ENCODE peak calls at places on chromosomes 5 and 9, in seven cellular contexts. T is mesenchymal stem cell, J is neuronal stem cell, S is IMR-90, V is mesendoderm, P is H1, U is trophoblast cell. E is an unnamed sample.

GRCh38 chr9:99361827-99362226 is 139.7 kb downstream of the SEC61B start:
- DNase-seq in T (no peak), J (peak), S (no peak), V (no peak), P (peak), U (no peak), E (peak)

GRCh38 chr9:98146101-98146991 is 27.3 kb upstream of the TRIM14 start:
- DNase-seq in T (peak), J (no peak), S (peak), V (peak), P (no peak), U (peak), E (no peak)

GRCh38 chr5:174189638-174190037 is 144.1 kb downstream of the NSG2 start:
- DNase-seq in T (no peak), J (no peak), S (no peak), V (no peak), P (no peak), U (no peak), E (no peak)

GRCh38 chr9:12272471-12273072 is 420.6 kb upstream of the TYRP1 start:
- DNase-seq in T (no peak), J (no peak), S (no peak), V (no peak), P (no peak), U (no peak), E (no peak)

GRCh38 chr9:38671748-38672147 is 48.2 kb downstream of the FAM240B start:
- DNase-seq in T (no peak), J (no peak), S (no peak), V (no peak), P (no peak), U (no peak), E (no peak)

GRCh38 chr5:163760498-163760897 is 255.1 kb downstream of the MAT2B start:
- DNase-seq in T (peak), J (no peak), S (peak), V (no peak), P (no peak), U (no peak), E (no peak)

GRCh38 chr5:32482193-32482592 is 37.7 kb upstream of the ZFR start:
- DNase-seq in T (no peak), J (no peak), S (no peak), V (no peak), P (no peak), U (peak), E (no peak)

GRCh38 chr9:127525426-127526188 is 74.3 kb downstream of the LRSAM1 start:
- DNase-seq in T (peak), J (no peak), S (peak), V (peak), P (no peak), U (peak), E (no peak)

GRCh38 chr5:131280417-131280816 is 16.6 kb downstream of the CDC42SE2 start:
- DNase-seq in T (peak), J (no peak), S (no peak), V (no peak), P (no peak), U (no peak), E (no peak)

GRCh38 chr9:97723819-97724218 is 26.7 kb upstream of the XPA start:
- DNase-seq in T (no peak), J (no peak), S (no peak), V (no peak), P (no peak), U (no peak), E (no peak)

GRCh38 chr9:132547436-132547835 is 35.0 kb upstream of the BARHL1 start:
- DNase-seq in T (no peak), J (no peak), S (no peak), V (no peak), P (no peak), U (no peak), E (no peak)

GRCh38 chr5:589588-589987 is 22.6 kb upstream of the CEP72 start:
- DNase-seq in T (no peak), J (no peak), S (no peak), V (no peak), P (no peak), U (no peak), E (no peak)

GRCh38 chr9:69546265-69546664 is 125.9 kb downstream of the APBA1 start:
- DNase-seq in T (no peak), J (no peak), S (peak), V (peak), P (no peak), U (no peak), E (peak)

GRCh38 chr9:36327903-36328302 is 69.7 kb upstream of the GNE start:
- DNase-seq in T (peak), J (no peak), S (peak), V (peak), P (no peak), U (no peak), E (no peak)

GRCh38 chr5:133241179-133241728 is 189.4 kb downstream of the HSPA4 start:
- DNase-seq in T (no peak), J (no peak), S (no peak), V (no peak), P (no peak), U (no peak), E (no peak)

GRCh38 chr5:60835554-60835953 is 8.5 kb downstream of the ELOVL7 start:
- DNase-seq in T (no peak), J (no peak), S (no peak), V (no peak), P (no peak), U (no peak), E (no peak)

GRCh38 chr5:176890455-176891330 is 8.5 kb downstream of the HK3 start:
- DNase-seq in T (no peak), J (no peak), S (no peak), V (no peak), P (no peak), U (no peak), E (no peak)

GRCh38 chr5:50799596-50799995 is 133.2 kb downstream of the PARP8 start:
- DNase-seq in T (no peak), J (no peak), S (no peak), V (no peak), P (no peak), U (no peak), E (no peak)

GRCh38 chr5:33662721-33663435 is 222.1 kb downstream of the TARS1 start:
- DNase-seq in T (no peak), J (no peak), S (peak), V (no peak), P (no peak), U (no peak), E (no peak)

GRCh38 chr5:167763772-167764171 is 527.7 kb upstream of the WWC1 start:
- DNase-seq in T (no peak), J (no peak), S (peak), V (no peak), P (no peak), U (no peak), E (no peak)

GRCh38 chr5:56161446-56161838 is 71.7 kb downstream of the ANKRD55 start:
- DNase-seq in T (no peak), J (no peak), S (no peak), V (no peak), P (no peak), U (no peak), E (no peak)

GRCh38 chr9:4126184-4126865 is 173.5 kb downstream of the GLIS3 start:
- DNase-seq in T (peak), J (no peak), S (peak), V (no peak), P (no peak), U (no peak), E (no peak)

GRCh38 chr9:14389146-14389545 is 75.2 kb upstream of the NFIB start:
- DNase-seq in T (no peak), J (no peak), S (no peak), V (no peak), P (no peak), U (no peak), E (no peak)

GRCh38 chr9:134170525-134171315 is 6.4 kb upstream of the RNU6ATAC start:
- DNase-seq in T (no peak), J (no peak), S (no peak), V (no peak), P (no peak), U (no peak), E (no peak)

GRCh38 chr5:117488976-117489500 is 914.4 kb upstream of the SEMA6A start:
- DNase-seq in T (no peak), J (no peak), S (no peak), V (no peak), P (no peak), U (no peak), E (no peak)

GRCh38 chr5:113294341-113295110 is 140.3 kb downstream of the TSSK1B start:
- DNase-seq in T (peak), J (peak), S (peak), V (peak), P (peak), U (peak), E (peak)

GRCh38 chr5:121199238-121199999 is 652.3 kb upstream of the FTMT start:
- DNase-seq in T (peak), J (no peak), S (peak), V (no peak), P (no peak), U (no peak), E (no peak)

GRCh38 chr5:158145827-158146226 is 286.9 kb upstream of the CLINT1 start:
- DNase-seq in T (no peak), J (no peak), S (no peak), V (no peak), P (no peak), U (no peak), E (no peak)

GRCh38 chr9:35114113-35114847 is 1.4 kb downstream of the ATOSB start:
- DNase-seq in T (peak), J (peak), S (peak), V (peak), P (peak), U (peak), E (peak)

GRCh38 chr9:112970939-112971338 is 41.1 kb downstream of the ZNF883 start:
- DNase-seq in T (peak), J (no peak), S (no peak), V (peak), P (no peak), U (no peak), E (no peak)

GRCh38 chr5:71786337-71787060 is 67.4 kb downstream of the CARTPT start:
- DNase-seq in T (no peak), J (no peak), S (no peak), V (no peak), P (no peak), U (no peak), E (no peak)

GRCh38 chr5:68656936-68657857 is 436.6 kb upstream of the SLC30A5 start:
- DNase-seq in T (no peak), J (no peak), S (no peak), V (peak), P (no peak), U (peak), E (peak)

GRCh38 chr9:71758277-71758676 is 10.0 kb downstream of the CEMIP2 start:
- DNase-seq in T (no peak), J (no peak), S (no peak), V (peak), P (peak), U (no peak), E (peak)

GRCh38 chr9:88789785-88790184 is 201.5 kb upstream of the S1PR3 start:
- DNase-seq in T (no peak), J (no peak), S (peak), V (no peak), P (no peak), U (no peak), E (no peak)

GRCh38 chr5:16554110-16554509 is 62.7 kb downstream of the RETREG1 start:
- DNase-seq in T (no peak), J (no peak), S (no peak), V (no peak), P (no peak), U (no peak), E (no peak)

GRCh38 chr5:10467281-10468198 is 25.9 kb downstream of the ROPN1L start:
- DNase-seq in T (peak), J (no peak), S (peak), V (peak), P (no peak), U (no peak), E (peak)

GRCh38 chr9:130345009-130345992 is 79.7 kb downstream of the HMCN2 start:
- DNase-seq in T (no peak), J (no peak), S (no peak), V (no peak), P (no peak), U (no peak), E (no peak)

GRCh38 chr9:130347036-130347435 is 81.5 kb downstream of the HMCN2 start:
- DNase-seq in T (no peak), J (no peak), S (no peak), V (no peak), P (no peak), U (no peak), E (no peak)

GRCh38 chr9:130347931-130348330 is 82.4 kb downstream of the HMCN2 start:
- DNase-seq in T (no peak), J (no peak), S (no peak), V (no peak), P (no peak), U (no peak), E (no peak)

GRCh38 chr9:130345993-130346385 is 80.4 kb downstream of the HMCN2 start:
- DNase-seq in T (no peak), J (no peak), S (no peak), V (no peak), P (no peak), U (no peak), E (no peak)

GRCh38 chr9:130346431-130346830 is 80.9 kb downstream of the HMCN2 start:
- DNase-seq in T (no peak), J (no peak), S (no peak), V (no peak), P (no peak), U (no peak), E (no peak)
- H2BK5ac ChIP-seq in T (no peak), J (no peak), S (no peak), V (no peak), P (no peak), U (no peak), E (no peak)

DNA sequence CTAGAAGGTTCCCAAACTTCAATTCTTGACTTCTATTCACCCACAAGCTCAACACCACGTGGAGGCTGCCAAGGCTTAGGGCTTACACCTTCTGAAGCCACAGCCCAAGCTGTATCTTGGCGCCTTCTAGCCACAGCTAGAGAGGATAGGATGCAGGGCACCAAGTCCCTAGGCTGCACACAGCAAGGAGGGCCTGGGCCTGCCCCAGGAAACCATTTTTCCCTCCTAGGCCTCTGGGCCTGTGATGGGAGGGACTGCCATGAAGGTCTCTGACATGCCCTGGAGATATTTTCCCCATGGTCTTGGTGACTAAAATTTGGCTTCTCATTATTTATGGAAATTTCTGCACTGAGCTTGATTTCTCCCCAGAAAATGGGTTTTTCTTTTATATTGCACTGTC is 112.5 kb downstream of the CPLANE1 start:
- DNase-seq in T (no peak), J (no peak), S (no peak), V (no peak), P (no peak), U (no peak), E (no peak)
- H2AK5ac ChIP-seq in T (no peak), J (no peak), S (no peak), V (no peak), P (no peak), U (no peak), E (no peak)

DNA sequence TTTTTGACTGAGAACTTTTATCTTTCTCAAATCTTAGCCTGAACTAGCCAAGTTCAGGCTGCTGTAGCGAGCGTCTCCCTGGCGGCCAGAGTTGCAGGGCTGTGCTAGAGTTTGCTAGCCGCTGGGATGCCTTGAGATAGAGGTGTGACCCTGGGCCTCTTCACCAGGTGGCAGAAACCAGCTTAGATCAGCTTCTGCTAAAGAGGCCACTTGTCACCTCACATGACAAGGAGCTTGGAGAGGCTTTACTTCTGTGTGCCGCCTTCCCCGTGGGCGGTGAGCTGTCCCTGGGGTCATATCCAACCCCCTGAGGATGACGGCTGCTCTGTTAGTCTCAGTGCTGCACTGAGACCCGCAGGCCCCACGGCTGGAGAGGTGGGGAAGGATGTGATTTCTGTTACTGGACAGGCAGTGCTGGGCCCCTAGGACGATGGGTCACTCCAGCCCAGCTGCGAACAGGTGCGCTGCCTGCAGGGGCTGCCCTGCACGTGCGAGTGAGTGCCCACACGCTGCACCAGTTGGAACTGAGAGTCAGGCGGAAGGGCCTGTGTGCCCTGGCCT is 63.7 kb downstream of the EHMT1 start:
- DNase-seq in T (no peak), J (no peak), S (no peak), V (peak), P (no peak), U (no peak), E (no peak)
- H3K4me2 ChIP-seq in T (no peak), J (no peak), S (no peak), V (no peak), P (peak), U (no peak), E (no peak)

DNA sequence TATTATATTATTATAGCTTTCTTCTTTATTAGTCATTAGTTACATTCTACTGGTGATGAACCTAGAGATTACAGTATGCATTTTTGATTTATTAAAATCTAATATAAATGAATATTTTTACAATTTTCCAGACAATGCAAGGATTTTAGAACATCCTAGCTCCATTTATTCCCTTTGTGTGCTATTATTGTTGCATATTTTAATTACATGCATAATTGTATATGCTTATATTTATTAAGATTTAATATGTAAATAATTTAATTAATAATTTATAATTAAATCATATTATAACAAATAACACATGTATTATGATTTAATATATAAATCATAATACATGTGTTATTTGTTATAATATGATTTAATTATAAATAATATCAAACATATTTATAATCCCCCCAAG is 23.4 kb upstream of the MACROH2A1 start:
- DNase-seq in T (no peak), J (no peak), S (no peak), V (no peak), P (no peak), U (no peak), E (no peak)
- H2BK5ac ChIP-seq in T (no peak), J (no peak), S (no peak), V (no peak), P (no peak), U (no peak), E (no peak)

GRCh38 chr9:123658792-123659191 is 271.1 kb downstream of the DENND1A start:
- DNase-seq in T (no peak), J (no peak), S (no peak), V (no peak), P (no peak), U (no peak), E (no peak)

GRCh38 chr9:123659358-123659757 is 270.6 kb downstream of the DENND1A start:
- DNase-seq in T (no peak), J (no peak), S (no peak), V (no peak), P (no peak), U (no peak), E (no peak)

GRCh38 chr9:123657921-123658320 is 272.0 kb downstream of the DENND1A start:
- DNase-seq in T (no peak), J (no peak), S (no peak), V (no peak), P (no peak), U (no peak), E (no peak)

GRCh38 chr9:123662057-123662776 is 267.7 kb downstream of the DENND1A start:
- DNase-seq in T (no peak), J (no peak), S (no peak), V (no peak), P (no peak), U (no peak), E (no peak)

DNA sequence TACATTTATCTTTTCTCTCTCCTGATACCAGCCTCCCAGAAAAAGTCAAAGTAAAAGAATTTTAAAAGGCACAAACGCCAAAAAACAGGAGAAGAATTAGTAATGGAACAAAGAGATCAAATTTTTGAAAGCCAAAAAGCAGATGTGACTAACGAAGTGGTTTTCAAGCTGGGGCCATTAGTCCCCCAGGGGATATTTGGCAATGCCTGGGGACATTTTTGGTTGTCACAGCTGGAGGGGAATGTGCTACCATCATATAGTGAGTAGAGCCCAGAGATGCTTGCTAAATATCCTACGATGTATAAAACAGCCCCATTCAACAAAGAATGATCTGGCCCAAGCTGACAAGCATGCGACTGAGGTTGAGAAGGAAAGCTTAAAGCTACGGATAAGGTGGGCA is 269.2 kb downstream of the DENND1A start:
- DNase-seq in T (no peak), J (no peak), S (no peak), V (no peak), P (no peak), U (peak), E (no peak)
- H2AK5ac ChIP-seq in T (no peak), J (no peak), S (no peak), V (no peak), P (no peak), U (no peak), E (no peak)

GRCh38 chr5:179120421-179120861 is 60.3 kb downstream of the ZNF354C start:
- DNase-seq in T (no peak), J (no peak), S (no peak), V (no peak), P (no peak), U (no peak), E (no peak)

GRCh38 chr5:179122411-179123108 is 62.4 kb downstream of the ZNF354C start:
- DNase-seq in T (no peak), J (no peak), S (no peak), V (no peak), P (peak), U (no peak), E (no peak)

GRCh38 chr5:179120951-179121666 is 60.9 kb downstream of the ZNF354C start:
- DNase-seq in T (no peak), J (no peak), S (no peak), V (no peak), P (no peak), U (no peak), E (no peak)

GRCh38 chr5:179123109-179123426 is 62.9 kb downstream of the ZNF354C start:
- DNase-seq in T (no peak), J (no peak), S (no peak), V (no peak), P (peak), U (no peak), E (no peak)

GRCh38 chr5:179121667-179122111 is 61.5 kb downstream of the ZNF354C start:
- DNase-seq in T (no peak), J (no peak), S (no peak), V (no peak), P (no peak), U (no peak), E (no peak)
- H3K4me2 ChIP-seq in T (no peak), J (no peak), S (no peak), V (no peak), P (no peak), U (no peak), E (no peak)

GRCh38 chr5:103295424-103295823 is 36.9 kb downstream of the MACIR start:
- DNase-seq in T (no peak), J (no peak), S (no peak), V (no peak), P (no peak), U (no peak), E (no peak)
- H2BK5ac ChIP-seq in T (no peak), J (no peak), S (no peak), V (no peak), P (no peak), U (no peak), E (no peak)

E was measured in H9.